ENCODE peak calls at places on chromosomes 3 and 15, in five cellular contexts. R, U, K, E and T are unnamed samples.
A peak's percentile ranks its signal among the peaks of the same experiment; 100 is the strongest.

GRCh38 chr3:185647134-185647879 is 61.2 kb downstream of the SENP2 start:
- DNase-seq in R (no peak), K (no peak), E (no peak), U (no peak), T (no peak)

GRCh38 chr3:49161197-49161596 is 4.9 kb downstream of the CCDC71 start:
- DNase-seq in E (no peak), K (no peak), R (no peak), U (no peak), T (no peak)

GRCh38 chr3:149967067-149967685 is 3.5 kb downstream of the PFN2 start:
- DNase-seq in R (no peak), U (no peak), E (peak; percentile 33), K (peak; percentile 13), T (peak; percentile 72)

GRCh38 chr3:108312656-108313055 is 16.3 kb downstream of the HHLA2 start:
- DNase-seq in E (no peak), K (peak; percentile 42), R (no peak), U (no peak), T (no peak)

GRCh38 chr3:194671511-194671899 is 486 bp downstream of the LSG1 start:
- DNase-seq in R (no peak), K (no peak), E (no peak), U (no peak), T (peak; percentile 60)

GRCh38 chr15:74901612-74902063 is 5.0 kb downstream of the FAM219B start:
- DNase-seq in U (peak; percentile 55), K (peak; percentile 65), E (peak; percentile 57), R (no peak), T (peak; percentile 67)

GRCh38 chr3:43691120-43692002 is 623 bp downstream of the ABHD5 start:
- DNase-seq in U (peak; percentile 87), E (peak; percentile 36), R (no peak), K (peak; percentile 67), T (peak; percentile 59)

GRCh38 chr15:20344601-20345400 is 196.8 kb downstream of the GOLGA6L6 start:
- DNase-seq in K (no peak), U (peak; percentile 33), E (no peak), R (no peak), T (no peak)

GRCh38 chr3:141735789-141736465 is 2.2 kb upstream of the RNF7 start:
- DNase-seq in E (no peak), R (no peak), U (no peak), K (no peak), T (no peak)

GRCh38 chr15:26838742-26839460 is 28.0 kb upstream of the GABRA5 start:
- DNase-seq in R (peak; percentile 36), E (peak; percentile 21), K (no peak), U (peak; percentile 82), T (no peak)

GRCh38 chr15:58724471-58724870 is 25.0 kb downstream of the ADAM10 start:
- DNase-seq in R (no peak), K (no peak), U (no peak), E (no peak), T (peak; percentile 70)

GRCh38 chr3:117165611-117166051 is 456.1 kb downstream of the TUSC7 start:
- DNase-seq in E (peak; percentile 68), R (no peak), U (peak; percentile 33), K (peak; percentile 80), T (no peak)

GRCh38 chr15:35669457-35670045 is 123.6 kb upstream of the DPH6 start:
- DNase-seq in U (no peak), K (peak; percentile 0), E (no peak), R (no peak), T (no peak)

GRCh38 chr3:5301671-5302297 is 114.3 kb downstream of the EDEM1 start:
- DNase-seq in K (no peak), R (no peak), U (no peak), E (no peak), T (peak; percentile 7)

GRCh38 chr3:46848271-46849097 is 14.8 kb downstream of the MYL3 start:
- DNase-seq in K (no peak), E (no peak), R (no peak), U (peak; percentile 86), T (peak; percentile 18)

GRCh38 chr15:75687486-75688277 is 25.0 kb downstream of the CSPG4 start:
- DNase-seq in U (no peak), R (no peak), E (no peak), K (no peak), T (no peak)

GRCh38 chr15:59632714-59633113 is 21.1 kb downstream of the GCNT3 start:
- DNase-seq in E (peak; percentile 26), R (peak; percentile 33), U (peak; percentile 74), K (no peak), T (peak; percentile 18)

GRCh38 chr15:51629612-51630011 is 7.0 kb upstream of the DMXL2 start:
- DNase-seq in U (no peak), R (no peak), E (no peak), K (peak; percentile 25), T (peak; percentile 42)

GRCh38 chr3:100254168-100254777 is 6.5 kb upstream of the TBC1D23 start:
- DNase-seq in R (peak; percentile 43), E (peak; percentile 54), U (peak; percentile 67), K (peak; percentile 25), T (peak; percentile 86)

GRCh38 chr3:195913382-195913781 is 5.0 kb upstream of the TNK2 start:
- DNase-seq in K (no peak), U (no peak), R (no peak), E (no peak), T (no peak)

GRCh38 chr3:32870373-32871091 is 52.7 kb downstream of the TRIM71 start:
- DNase-seq in U (no peak), K (no peak), E (no peak), R (no peak), T (no peak)

GRCh38 chr3:157807286-157807685 is 298.9 kb downstream of the SHOX2 start:
- DNase-seq in E (no peak), R (no peak), U (no peak), K (no peak), T (no peak)

DNA sequence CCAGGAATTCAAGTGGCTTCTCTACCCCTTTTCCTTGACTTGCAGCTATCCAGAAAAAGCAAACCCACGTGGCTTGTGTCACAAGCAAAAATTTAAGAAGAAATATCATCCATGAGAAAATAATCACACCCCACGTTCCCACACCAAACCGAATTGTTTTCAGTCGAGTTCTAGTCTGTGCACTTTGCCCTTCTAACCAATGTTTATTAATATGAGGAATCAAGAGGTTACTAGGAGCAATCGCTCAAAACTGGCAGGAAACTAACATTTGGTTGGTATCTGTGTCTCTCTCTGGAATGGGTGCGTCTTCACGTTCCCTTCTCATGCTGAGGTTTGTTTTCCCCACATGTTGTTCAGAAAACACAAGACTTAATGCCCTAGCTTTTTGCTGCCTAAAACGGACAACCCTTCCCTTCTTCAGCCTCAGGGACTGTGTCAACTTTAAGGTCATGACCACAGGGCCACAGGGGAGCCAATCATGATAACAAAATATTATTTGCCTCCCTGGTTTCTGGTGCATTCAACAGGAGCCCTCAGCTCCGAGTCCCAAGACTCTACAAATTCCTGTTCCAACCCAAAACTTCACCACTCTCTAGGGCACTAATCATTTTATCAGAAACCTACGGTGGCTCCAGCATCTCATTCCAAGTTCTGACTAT is 41.4 kb upstream of the LMCD1 start:
- DNase-seq in R (no peak), U (no peak), E (no peak), K (no peak), T (no peak)
- H3K23ac ChIP-seq in R (no peak overlapping the region), U (no peak overlapping the region), E (no peak overlapping the region), K (no peak overlapping the region), T (no peak overlapping the region)

DNA sequence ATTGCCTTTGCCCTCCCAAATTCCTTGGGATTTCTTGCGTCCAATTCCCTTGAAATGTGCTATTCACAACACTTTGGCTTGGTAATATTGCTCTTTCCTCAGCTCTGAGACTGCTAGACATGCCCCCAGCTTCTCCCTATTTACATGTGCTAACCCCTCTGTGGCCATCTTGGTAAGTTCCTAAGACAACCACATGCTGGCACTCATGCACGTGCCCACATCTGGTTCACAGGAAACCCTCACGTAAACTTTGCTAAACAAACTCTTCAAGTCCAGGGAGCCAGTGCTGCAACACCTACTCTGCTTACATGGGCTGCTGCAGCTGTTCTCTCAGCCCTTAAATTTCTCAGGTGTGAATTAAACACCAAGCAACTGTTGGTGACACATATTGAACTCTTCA is 121.8 kb downstream of the ADAMTSL3 start:
- DNase-seq in U (no peak), E (no peak), R (no peak), K (no peak), T (no peak)
- H2BK12ac ChIP-seq in U (no peak overlapping the region), E (no peak overlapping the region), R (no peak overlapping the region), K (no peak overlapping the region), T (no peak overlapping the region)

GRCh38 chr15:40381818-40382529 is 547 bp upstream of the KNSTRN start:
- DNase-seq in R (no peak), E (no peak), U (no peak), K (no peak), T (no peak)

GRCh38 chr15:40380636-40381035 is 1.9 kb upstream of the KNSTRN start:
- DNase-seq in R (no peak), U (no peak), E (no peak), K (no peak), T (no peak)

GRCh38 chr15:40377606-40378005 is 4.9 kb upstream of the KNSTRN start:
- DNase-seq in E (no peak), U (no peak), K (no peak), R (no peak), T (no peak)

GRCh38 chr15:40379374-40379773 is 3.1 kb upstream of the KNSTRN start:
- DNase-seq in U (no peak), K (peak; percentile 18), R (no peak), E (no peak), T (no peak)

GRCh38 chr15:40379853-40380252 is 2.7 kb upstream of the KNSTRN start:
- DNase-seq in R (no peak), E (no peak), K (peak; percentile 72), U (no peak), T (peak; percentile 93)
- H3K14ac ChIP-seq in R (no peak overlapping the region), E (no peak overlapping the region), K (no peak overlapping the region), U (no peak overlapping the region), T (no peak overlapping the region)

GRCh38 chr3:126750760-126751129 is 46.7 kb downstream of the CHCHD6 start:
- DNase-seq in K (no peak), E (no peak), R (no peak), U (no peak), T (peak; percentile 14)

GRCh38 chr3:126749931-126750759 is 46.1 kb downstream of the CHCHD6 start:
- DNase-seq in E (no peak), K (no peak), U (no peak), R (no peak), T (no peak)

GRCh38 chr3:126751611-126752302 is 47.7 kb downstream of the CHCHD6 start:
- DNase-seq in E (no peak), R (no peak), K (no peak), U (peak; percentile 50), T (no peak)

GRCh38 chr3:126753191-126754160 is 49.4 kb downstream of the CHCHD6 start:
- DNase-seq in U (no peak), E (no peak), K (peak; percentile 75), R (no peak), T (peak; percentile 76)

DNA sequence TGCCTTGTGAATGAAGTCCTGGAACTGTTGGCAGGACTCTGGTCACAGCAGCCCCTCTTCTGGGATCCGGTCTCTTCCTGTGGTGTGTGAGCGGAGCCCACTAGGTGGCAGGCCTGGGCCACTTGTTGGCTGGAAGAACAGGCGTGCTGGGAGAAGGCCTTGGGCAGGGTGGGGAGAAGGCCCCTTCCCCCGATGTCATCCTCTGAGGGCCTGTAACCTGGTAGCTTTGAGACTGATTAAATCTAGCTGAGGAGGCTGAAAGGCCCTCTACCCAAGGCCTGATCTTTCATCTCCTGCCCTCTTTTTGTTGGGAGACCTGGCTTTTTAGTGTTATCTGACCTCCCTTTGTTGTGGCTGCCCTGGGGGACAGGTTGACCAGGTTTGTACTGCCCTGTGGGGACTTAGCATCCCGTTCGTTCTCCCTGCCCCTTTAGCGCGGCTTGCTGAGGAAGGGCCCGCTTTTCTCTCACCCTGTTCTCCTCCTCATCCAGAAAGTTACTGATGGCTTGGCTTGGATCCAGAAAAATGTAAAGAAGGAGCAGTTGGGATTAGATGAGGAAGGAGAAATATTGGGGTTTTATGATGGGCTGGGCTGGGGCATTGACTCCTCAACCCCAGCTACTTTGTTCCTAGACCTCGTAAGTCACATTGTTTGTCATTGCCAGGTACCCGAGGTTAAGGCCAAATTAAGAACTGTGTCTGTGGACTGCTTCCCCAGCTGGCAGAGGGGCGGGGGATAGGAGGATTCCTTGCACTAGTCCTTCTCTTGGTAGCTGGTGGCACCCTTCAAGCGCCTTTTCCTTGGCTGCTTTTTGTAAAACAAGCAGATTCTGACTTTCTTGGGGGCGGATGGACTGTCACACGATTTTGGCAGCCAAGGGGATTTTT is 48.5 kb downstream of the CHCHD6 start:
- DNase-seq in E (peak; percentile 71), K (peak; percentile 72), U (peak; percentile 94), R (peak; percentile 78), T (peak; percentile 83)
- H3K23ac ChIP-seq in E (no peak overlapping the region), K (no peak overlapping the region), U (no peak overlapping the region), R (no peak overlapping the region), T (no peak overlapping the region)